ENCODE peak calls at places on chromosomes 3 and 15, in eight cellular contexts. One of them, this sample, is unnamed.

GRCh38 chr3:189395825-189396224 is 224.1 kb downstream of the TPRG1 start:
- DNase-seq in esophagus squamous epithelium: no peak
- DNase-seq in anterior cingulate cortex: no peak
- DNase-seq in HCEC 1CT: no peak
- DNase-seq in keratinocyte: no peak
- DNase-seq in AG10803: no peak
- DNase-seq in GM12891: no peak
- DNase-seq in MCF 10A: no peak
- DNase-seq in this sample: no peak

GRCh38 chr3:95923496-95924210 is 890.7 kb upstream of the EPHA6 start:
- DNase-seq in esophagus squamous epithelium: no peak
- DNase-seq in anterior cingulate cortex: no peak
- DNase-seq in MCF 10A: peak; percentile 92
- DNase-seq in AG10803: peak; percentile 98
- DNase-seq in HCEC 1CT: peak; percentile 98
- DNase-seq in keratinocyte: no peak
- DNase-seq in GM12891: no peak
- DNase-seq in this sample: peak; percentile 75

GRCh38 chr3:132509096-132509495 is 88.0 kb upstream of the ACKR4 start:
- DNase-seq in MCF 10A: no peak
- DNase-seq in esophagus squamous epithelium: no peak
- DNase-seq in keratinocyte: no peak
- DNase-seq in HCEC 1CT: no peak
- DNase-seq in anterior cingulate cortex: no peak
- DNase-seq in GM12891: no peak
- DNase-seq in AG10803: peak; percentile 12
- DNase-seq in this sample: no peak

GRCh38 chr15:71294636-71295241 is 179.5 kb downstream of the THSD4 start:
- DNase-seq in MCF 10A: peak; percentile 98
- DNase-seq in esophagus squamous epithelium: no peak
- DNase-seq in AG10803: peak; percentile 92
- DNase-seq in keratinocyte: peak; percentile 95
- DNase-seq in GM12891: no peak
- DNase-seq in HCEC 1CT: peak; percentile 89
- DNase-seq in anterior cingulate cortex: no peak
- DNase-seq in this sample: peak; percentile 70

GRCh38 chr15:58313304-58313703 is 118.5 kb upstream of the LIPC start:
- DNase-seq in AG10803: no peak
- DNase-seq in esophagus squamous epithelium: no peak
- DNase-seq in HCEC 1CT: no peak
- DNase-seq in anterior cingulate cortex: no peak
- DNase-seq in GM12891: no peak
- DNase-seq in MCF 10A: no peak
- DNase-seq in keratinocyte: no peak
- DNase-seq in this sample: no peak

GRCh38 chr3:152100491-152101086 is 168.1 kb upstream of the MBNL1 start:
- DNase-seq in keratinocyte: no peak
- DNase-seq in HCEC 1CT: no peak
- DNase-seq in anterior cingulate cortex: no peak
- DNase-seq in esophagus squamous epithelium: no peak
- DNase-seq in MCF 10A: peak; percentile 29
- DNase-seq in GM12891: no peak
- DNase-seq in AG10803: no peak
- DNase-seq in this sample: no peak

GRCh38 chr3:114452176-114452744 is 158.4 kb downstream of the TIGIT start:
- DNase-seq in anterior cingulate cortex: no peak
- DNase-seq in GM12891: no peak
- DNase-seq in HCEC 1CT: no peak
- DNase-seq in esophagus squamous epithelium: no peak
- DNase-seq in keratinocyte: no peak
- DNase-seq in AG10803: no peak
- DNase-seq in MCF 10A: no peak
- DNase-seq in this sample: no peak

GRCh38 chr15:89333959-89334509 is 590 bp downstream of the POLG start:
- DNase-seq in anterior cingulate cortex: no peak
- DNase-seq in MCF 10A: no peak
- DNase-seq in AG10803: no peak
- DNase-seq in HCEC 1CT: no peak
- DNase-seq in keratinocyte: no peak
- DNase-seq in esophagus squamous epithelium: no peak
- DNase-seq in GM12891: no peak
- DNase-seq in this sample: no peak

GRCh38 chr3:31157028-31157694 is 262.7 kb upstream of the GADL1 start:
- DNase-seq in MCF 10A: no peak
- DNase-seq in GM12891: peak; percentile 11
- DNase-seq in keratinocyte: no peak
- DNase-seq in esophagus squamous epithelium: no peak
- DNase-seq in anterior cingulate cortex: no peak
- DNase-seq in AG10803: no peak
- DNase-seq in HCEC 1CT: peak; percentile 35
- DNase-seq in this sample: no peak

GRCh38 chr3:10928961-10929471 is 63.5 kb upstream of the SLC6A1 start:
- DNase-seq in anterior cingulate cortex: no peak
- DNase-seq in esophagus squamous epithelium: no peak
- DNase-seq in GM12891: no peak
- DNase-seq in keratinocyte: no peak
- DNase-seq in MCF 10A: no peak
- DNase-seq in HCEC 1CT: no peak
- DNase-seq in AG10803: no peak
- DNase-seq in this sample: no peak

GRCh38 chr3:100465871-100466777 is 26.3 kb upstream of the TMEM45A start:
- DNase-seq in GM12891: no peak
- DNase-seq in HCEC 1CT: no peak
- DNase-seq in esophagus squamous epithelium: no peak
- DNase-seq in AG10803: no peak
- DNase-seq in anterior cingulate cortex: no peak
- DNase-seq in MCF 10A: no peak
- DNase-seq in keratinocyte: no peak
- DNase-seq in this sample: no peak

GRCh38 chr3:47932431-47932830 is 83.8 kb downstream of the MAP4 start:
- DNase-seq in keratinocyte: no peak
- DNase-seq in MCF 10A: no peak
- DNase-seq in esophagus squamous epithelium: no peak
- DNase-seq in HCEC 1CT: peak; percentile 10
- DNase-seq in AG10803: peak; percentile 17
- DNase-seq in GM12891: no peak
- DNase-seq in anterior cingulate cortex: no peak
- DNase-seq in this sample: no peak

GRCh38 chr3:26847675-26848074 is 225.1 kb downstream of the LRRC3B start:
- DNase-seq in esophagus squamous epithelium: no peak
- DNase-seq in anterior cingulate cortex: no peak
- DNase-seq in GM12891: no peak
- DNase-seq in AG10803: no peak
- DNase-seq in MCF 10A: no peak
- DNase-seq in HCEC 1CT: no peak
- DNase-seq in keratinocyte: no peak
- DNase-seq in this sample: no peak

GRCh38 chr15:29260896-29261295 is 8.7 kb downstream of the NSMCE3 start:
- DNase-seq in HCEC 1CT: no peak
- DNase-seq in AG10803: no peak
- DNase-seq in MCF 10A: no peak
- DNase-seq in GM12891: no peak
- DNase-seq in keratinocyte: no peak
- DNase-seq in anterior cingulate cortex: no peak
- DNase-seq in esophagus squamous epithelium: no peak
- DNase-seq in this sample: no peak

GRCh38 chr3:151403246-151403645 is 18.7 kb upstream of the P2RY12 start:
- DNase-seq in GM12891: no peak
- DNase-seq in HCEC 1CT: peak; percentile 58
- DNase-seq in esophagus squamous epithelium: no peak
- DNase-seq in AG10803: peak; percentile 82
- DNase-seq in MCF 10A: peak; percentile 3
- DNase-seq in keratinocyte: no peak
- DNase-seq in anterior cingulate cortex: no peak
- DNase-seq in this sample: no peak

GRCh38 chr3:187236963-187237362 is 39.7 kb downstream of the RTP1 start:
- DNase-seq in HCEC 1CT: no peak
- DNase-seq in anterior cingulate cortex: no peak
- DNase-seq in AG10803: no peak
- DNase-seq in GM12891: no peak
- DNase-seq in keratinocyte: no peak
- DNase-seq in esophagus squamous epithelium: no peak
- DNase-seq in MCF 10A: no peak
- DNase-seq in this sample: no peak

GRCh38 chr3:19485267-19485666 is 337.0 kb downstream of the KCNH8 start:
- DNase-seq in anterior cingulate cortex: no peak
- DNase-seq in HCEC 1CT: no peak
- DNase-seq in GM12891: no peak
- DNase-seq in keratinocyte: no peak
- DNase-seq in AG10803: no peak
- DNase-seq in MCF 10A: no peak
- DNase-seq in esophagus squamous epithelium: no peak
- DNase-seq in this sample: no peak

GRCh38 chr15:58889363-58889762 is 44.1 kb downstream of the SLTM start:
- DNase-seq in AG10803: no peak
- DNase-seq in GM12891: no peak
- DNase-seq in esophagus squamous epithelium: no peak
- DNase-seq in keratinocyte: no peak
- DNase-seq in MCF 10A: no peak
- DNase-seq in anterior cingulate cortex: no peak
- DNase-seq in HCEC 1CT: no peak
- DNase-seq in this sample: no peak

GRCh38 chr3:154584041-154584440 is 154.1 kb upstream of the GPR149 start:
- DNase-seq in HCEC 1CT: peak; percentile 7
- DNase-seq in esophagus squamous epithelium: no peak
- DNase-seq in keratinocyte: no peak
- DNase-seq in anterior cingulate cortex: no peak
- DNase-seq in AG10803: peak; percentile 1
- DNase-seq in GM12891: no peak
- DNase-seq in MCF 10A: peak; percentile 4
- DNase-seq in this sample: no peak